ENCODE peak calls at places on chromosomes 3 and 15, in six cellular contexts. One of them, this sample, is unnamed.
A peak's percentile ranks its signal among the peaks of the same experiment; 100 is the strongest.

GRCh38 chr15:47727676-47728075 is 10.4 kb downstream of the SEMA6D start:
- DNase-seq in HepG2: no peak
- DNase-seq in WTC11: no peak
- DNase-seq in K562: no peak
- DNase-seq in H1: no peak
- DNase-seq in GM12878: no peak
- DNase-seq in this sample: no peak

GRCh38 chr3:5123937-5124336 is 1.8 kb downstream of the ARL8B start:
- DNase-seq in HepG2: no peak
- DNase-seq in WTC11: no peak
- DNase-seq in K562: no peak
- DNase-seq in H1: no peak
- DNase-seq in GM12878: no peak
- DNase-seq in this sample: no peak

GRCh38 chr15:68205949-68206539 is 912 bp upstream of the CALML4 start:
- DNase-seq in HepG2: no peak
- DNase-seq in WTC11: peak; percentile 51
- DNase-seq in K562: peak; percentile 82
- DNase-seq in H1: peak; percentile 36
- DNase-seq in GM12878: no peak
- DNase-seq in this sample: no peak

GRCh38 chr3:9553021-9553948 is at the start of gene LHFPL4:
- DNase-seq in HepG2: no peak
- DNase-seq in WTC11: peak; percentile 55
- DNase-seq in K562: no peak
- DNase-seq in H1: no peak
- DNase-seq in GM12878: no peak
- DNase-seq in this sample: no peak

GRCh38 chr3:85321892-85322291 is 363.1 kb downstream of the CADM2 start:
- DNase-seq in HepG2: no peak
- DNase-seq in WTC11: no peak
- DNase-seq in K562: no peak
- DNase-seq in H1: no peak
- DNase-seq in GM12878: no peak
- DNase-seq in this sample: no peak

GRCh38 chr3:38916706-38917105 is 100.7 kb upstream of the SCN10A start:
- DNase-seq in HepG2: no peak
- DNase-seq in WTC11: no peak
- DNase-seq in K562: no peak
- DNase-seq in H1: no peak
- DNase-seq in GM12878: no peak
- DNase-seq in this sample: no peak

GRCh38 chr3:37814547-37814946 is 47.1 kb upstream of the CTDSPL start:
- DNase-seq in HepG2: no peak
- DNase-seq in WTC11: no peak
- DNase-seq in K562: no peak
- DNase-seq in H1: no peak
- DNase-seq in GM12878: no peak
- DNase-seq in this sample: no peak

GRCh38 chr15:66523926-66524325 is 18.8 kb downstream of the ZWILCH start:
- DNase-seq in HepG2: no peak
- DNase-seq in WTC11: no peak
- DNase-seq in K562: no peak
- DNase-seq in H1: no peak
- DNase-seq in GM12878: no peak
- DNase-seq in this sample: no peak

GRCh38 chr3:51977449-51978142 is 2.7 kb downstream of the ABHD14A start:
- DNase-seq in HepG2: no peak
- DNase-seq in WTC11: no peak
- DNase-seq in K562: no peak
- DNase-seq in H1: no peak
- DNase-seq in GM12878: no peak
- DNase-seq in this sample: no peak

GRCh38 chr3:71063768-71064287 is 519.7 kb downstream of the FOXP1 start:
- DNase-seq in HepG2: peak; percentile 49
- DNase-seq in WTC11: peak; percentile 26
- DNase-seq in K562: peak; percentile 21
- DNase-seq in H1: no peak
- DNase-seq in GM12878: no peak
- DNase-seq in this sample: no peak

DNA sequence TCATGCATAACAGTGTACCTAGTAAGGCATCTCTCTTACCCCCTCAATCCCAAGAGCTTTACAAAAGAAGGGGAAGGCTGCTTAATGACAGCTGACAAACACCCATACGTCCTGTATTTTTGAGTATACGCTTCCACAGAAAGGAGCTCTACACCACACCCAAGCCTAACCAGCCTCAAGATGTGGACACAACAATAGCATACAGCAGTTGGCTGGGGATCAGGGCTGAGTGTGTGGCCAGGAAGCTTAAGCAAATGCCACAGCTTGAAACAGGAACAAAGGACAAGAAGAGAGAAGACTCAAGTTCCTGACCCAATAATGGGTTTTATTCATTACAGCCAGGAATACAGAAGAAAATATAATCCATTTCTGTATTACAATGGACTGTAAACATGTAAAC is 6.9 kb downstream of the HEXA start:
- DNase-seq in HepG2: no peak
- DNase-seq in WTC11: no peak
- DNase-seq in K562: no peak
- DNase-seq in H1: no peak
- DNase-seq in GM12878: no peak
- DNase-seq in this sample: no peak
- TF ChIP-seq MAX in HepG2: no peak
- TF ChIP-seq MAX in WTC11: no peak
- TF ChIP-seq MAX in K562: no peak
- TF ChIP-seq MAX in H1: no peak
- TF ChIP-seq MAX in GM12878: no peak
- TF ChIP-seq MAX in this sample: no peak

GRCh38 chr3:143658869-143659268 is 189.4 kb downstream of the SLC9A9 start:
- DNase-seq in HepG2: no peak
- DNase-seq in WTC11: no peak
- DNase-seq in K562: no peak
- DNase-seq in H1: no peak
- DNase-seq in GM12878: no peak
- DNase-seq in this sample: no peak
- TF ChIP-seq ATF3 in HepG2: no peak
- TF ChIP-seq ATF3 in WTC11: no peak
- TF ChIP-seq ATF3 in K562: no peak
- TF ChIP-seq ATF3 in H1: no peak
- TF ChIP-seq ATF3 in GM12878: no peak
- TF ChIP-seq ATF3 in this sample: no peak

GRCh38 chr3:28057548-28057947 is 183.9 kb upstream of the CMC1 start:
- DNase-seq in HepG2: no peak
- DNase-seq in WTC11: no peak
- DNase-seq in K562: no peak
- DNase-seq in H1: no peak
- DNase-seq in GM12878: no peak
- DNase-seq in this sample: no peak

GRCh38 chr3:28050895-28051294 is 190.5 kb upstream of the CMC1 start:
- DNase-seq in HepG2: peak; percentile 54
- DNase-seq in WTC11: no peak
- DNase-seq in K562: no peak
- DNase-seq in H1: no peak
- DNase-seq in GM12878: no peak
- DNase-seq in this sample: peak; percentile 73

GRCh38 chr3:28050120-28050519 is 191.3 kb upstream of the CMC1 start:
- DNase-seq in HepG2: no peak
- DNase-seq in WTC11: no peak
- DNase-seq in K562: no peak
- DNase-seq in H1: no peak
- DNase-seq in GM12878: no peak
- DNase-seq in this sample: no peak

GRCh38 chr3:28053759-28054158 is 187.7 kb upstream of the CMC1 start:
- DNase-seq in HepG2: no peak
- DNase-seq in WTC11: no peak
- DNase-seq in K562: no peak
- DNase-seq in H1: no peak
- DNase-seq in GM12878: no peak
- DNase-seq in this sample: peak; percentile 75
- TF ChIP-seq MAX in HepG2: no peak
- TF ChIP-seq MAX in WTC11: no peak
- TF ChIP-seq MAX in K562: no peak
- TF ChIP-seq MAX in H1: no peak
- TF ChIP-seq MAX in GM12878: no peak
- TF ChIP-seq MAX in this sample: peak; percentile 23

GRCh38 chr3:125236331-125236903 is 23.9 kb upstream of the SLC12A8 start:
- DNase-seq in HepG2: no peak
- DNase-seq in WTC11: no peak
- DNase-seq in K562: no peak
- DNase-seq in H1: no peak
- DNase-seq in GM12878: no peak
- DNase-seq in this sample: no peak
- TF ChIP-seq ATF3 in HepG2: no peak
- TF ChIP-seq ATF3 in WTC11: no peak
- TF ChIP-seq ATF3 in K562: no peak
- TF ChIP-seq ATF3 in H1: no peak
- TF ChIP-seq ATF3 in GM12878: no peak
- TF ChIP-seq ATF3 in this sample: no peak

DNA sequence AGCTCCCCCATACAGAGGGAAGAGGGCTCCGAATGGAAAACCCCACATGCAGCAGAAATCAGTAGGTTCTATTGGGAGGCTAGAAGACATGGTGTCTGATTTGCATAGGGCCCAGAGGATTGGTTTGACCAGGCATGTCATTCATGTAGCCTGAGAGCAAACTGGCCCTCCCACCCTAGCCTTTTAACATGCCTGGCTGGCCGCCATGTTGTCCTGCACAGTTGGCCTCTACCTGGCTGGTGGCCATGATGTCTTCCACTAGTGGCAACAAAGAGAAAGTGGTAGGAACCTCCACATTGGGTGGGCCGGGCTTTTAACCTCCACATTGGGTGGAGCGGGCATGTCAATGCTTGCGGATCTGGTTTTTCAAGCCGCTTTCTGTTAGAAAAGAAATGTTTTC is 312.1 kb downstream of the TAFA4 start:
- DNase-seq in HepG2: no peak
- DNase-seq in WTC11: no peak
- DNase-seq in K562: no peak
- DNase-seq in H1: no peak
- DNase-seq in GM12878: no peak
- DNase-seq in this sample: no peak
- TF ChIP-seq MAX in HepG2: no peak
- TF ChIP-seq MAX in WTC11: no peak
- TF ChIP-seq MAX in K562: no peak
- TF ChIP-seq MAX in H1: no peak
- TF ChIP-seq MAX in GM12878: no peak
- TF ChIP-seq MAX in this sample: no peak

GRCh38 chr15:101210466-101210865 is 41.4 kb downstream of the CHSY1 start:
- DNase-seq in HepG2: no peak
- DNase-seq in WTC11: no peak
- DNase-seq in K562: no peak
- DNase-seq in H1: no peak
- DNase-seq in GM12878: no peak
- DNase-seq in this sample: no peak

GRCh38 chr15:101207867-101208288 is 44.0 kb downstream of the CHSY1 start:
- DNase-seq in HepG2: no peak
- DNase-seq in WTC11: no peak
- DNase-seq in K562: no peak
- DNase-seq in H1: no peak
- DNase-seq in GM12878: no peak
- DNase-seq in this sample: no peak

GRCh38 chr15:101210058-101210457 is 41.8 kb downstream of the CHSY1 start:
- DNase-seq in HepG2: no peak
- DNase-seq in WTC11: no peak
- DNase-seq in K562: no peak
- DNase-seq in H1: no peak
- DNase-seq in GM12878: no peak
- DNase-seq in this sample: no peak

GRCh38 chr15:101211897-101212296 is 40.0 kb downstream of the CHSY1 start:
- DNase-seq in HepG2: no peak
- DNase-seq in WTC11: no peak
- DNase-seq in K562: no peak
- DNase-seq in H1: no peak
- DNase-seq in GM12878: no peak
- DNase-seq in this sample: no peak

DNA sequence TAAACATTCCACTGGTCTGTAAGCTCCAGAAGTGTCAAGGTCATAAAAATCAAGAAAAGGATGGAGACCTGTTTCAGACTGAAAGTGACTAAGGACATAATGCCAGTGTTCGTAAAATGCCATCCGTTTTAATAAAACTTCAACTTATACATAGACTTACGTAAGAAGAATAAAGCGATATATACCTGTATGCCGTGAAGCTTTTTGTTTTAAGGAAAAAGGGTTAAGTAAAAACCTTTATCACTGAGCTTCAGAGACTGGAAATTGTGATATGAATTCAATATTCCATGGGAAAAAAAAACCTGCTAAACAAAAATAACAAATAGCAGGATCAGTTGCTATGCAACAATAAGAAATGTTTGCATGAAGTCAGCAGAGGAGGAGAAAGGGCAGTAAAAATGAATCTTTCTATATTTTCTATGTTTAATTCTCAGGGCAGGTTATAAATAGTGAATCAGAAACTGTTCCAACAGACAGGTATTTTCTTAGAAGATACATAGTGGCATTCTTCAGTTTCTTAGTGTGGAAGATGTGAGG is 42.5 kb downstream of the CHSY1 start:
- DNase-seq in HepG2: no peak
- DNase-seq in WTC11: no peak
- DNase-seq in K562: no peak
- DNase-seq in H1: no peak
- DNase-seq in GM12878: no peak
- DNase-seq in this sample: no peak
- TF ChIP-seq ATF3 in HepG2: no peak
- TF ChIP-seq ATF3 in WTC11: no peak
- TF ChIP-seq ATF3 in K562: no peak
- TF ChIP-seq ATF3 in H1: no peak
- TF ChIP-seq ATF3 in GM12878: no peak
- TF ChIP-seq ATF3 in this sample: no peak

GRCh38 chr3:46104706-46105105 is 77.4 kb upstream of the XCR1 start:
- DNase-seq in HepG2: no peak
- DNase-seq in WTC11: no peak
- DNase-seq in K562: no peak
- DNase-seq in H1: no peak
- DNase-seq in GM12878: no peak
- DNase-seq in this sample: no peak

GRCh38 chr3:46110701-46111493 is 83.6 kb upstream of the XCR1 start:
- DNase-seq in HepG2: no peak
- DNase-seq in WTC11: no peak
- DNase-seq in K562: no peak
- DNase-seq in H1: no peak
- DNase-seq in GM12878: peak; percentile 97
- DNase-seq in this sample: peak; percentile 61

GRCh38 chr3:46105313-46105919 is 78.1 kb upstream of the XCR1 start:
- DNase-seq in HepG2: no peak
- DNase-seq in WTC11: no peak
- DNase-seq in K562: no peak
- DNase-seq in H1: no peak
- DNase-seq in GM12878: no peak
- DNase-seq in this sample: no peak

GRCh38 chr3:46109635-46110005 is 82.3 kb upstream of the XCR1 start:
- DNase-seq in HepG2: no peak
- DNase-seq in WTC11: no peak
- DNase-seq in K562: no peak
- DNase-seq in H1: no peak
- DNase-seq in GM12878: no peak
- DNase-seq in this sample: no peak

DNA sequence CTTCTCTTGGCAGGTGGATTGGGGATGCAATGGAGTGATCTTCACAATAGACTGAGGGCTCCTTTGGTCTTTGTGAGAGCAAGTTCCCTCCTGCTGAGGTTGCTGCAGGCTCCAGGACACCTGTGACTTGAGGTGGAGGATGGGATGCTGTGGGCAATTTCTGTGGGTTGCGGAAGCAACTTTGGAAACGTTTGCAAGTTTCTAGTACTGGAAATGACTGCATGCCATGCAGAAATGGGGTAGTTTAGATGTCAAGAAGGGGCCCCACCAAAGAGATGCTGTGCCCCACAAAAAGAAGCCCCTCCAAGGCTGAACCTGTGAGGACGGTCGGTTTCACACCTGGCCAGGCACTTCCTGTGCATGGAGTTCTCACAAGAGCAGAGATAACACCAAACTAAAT is 80.4 kb upstream of the XCR1 start:
- DNase-seq in HepG2: no peak
- DNase-seq in WTC11: no peak
- DNase-seq in K562: no peak
- DNase-seq in H1: no peak
- DNase-seq in GM12878: no peak
- DNase-seq in this sample: no peak
- TF ChIP-seq MAX in HepG2: no peak
- TF ChIP-seq MAX in WTC11: no peak
- TF ChIP-seq MAX in K562: no peak
- TF ChIP-seq MAX in H1: no peak
- TF ChIP-seq MAX in GM12878: no peak
- TF ChIP-seq MAX in this sample: no peak